ENCODE peak calls at places on chromosome 4, in nine cellular contexts. T is activated B cell treated with CpG ODN at 0.5 μM for 24 hours; G is CD4-positive, alpha-beta T cell; Z is upper lobe of left lung; F is mesothelial cell of epicardium; V is Calu3; B is tibial nerve; K is AG10803; S is omental fat pad. A is an unnamed sample.

GRCh38 chr4:184538023-184538599 is 63.8 kb upstream of the IRF2 start:
- DNase-seq in T (peak; percentile 54), S (peak; percentile 68), B (peak; percentile 85), Z (no peak), K (peak; percentile 88), G (peak; percentile 41), V (peak; percentile 70), F (peak; percentile 41), A (no peak)

GRCh38 chr4:104989363-104989762 is 157.3 kb upstream of the TET2 start:
- DNase-seq in T (no peak), Z (no peak), S (no peak), K (no peak), G (no peak), B (no peak), F (no peak), V (no peak), A (no peak)

GRCh38 chr4:77931452-77932135 is 69.0 kb downstream of the MRPL1 start:
- DNase-seq in T (no peak), Z (no peak), G (no peak), K (peak; percentile 55), B (no peak), S (no peak), V (no peak), F (no peak), A (no peak)

GRCh38 chr4:177448850-177449249 is 6.6 kb upstream of the AGA start:
- DNase-seq in B (no peak), Z (no peak), F (no peak), S (no peak), G (no peak), V (no peak), K (peak; percentile 86), T (no peak), A (no peak)

GRCh38 chr4:111263836-111264235 is 641.0 kb upstream of the PITX2 start:
- DNase-seq in S (no peak), T (no peak), B (no peak), G (no peak), V (no peak), Z (no peak), F (no peak), K (no peak), A (no peak)

GRCh38 chr4:182143086-182143821 is 99.9 kb upstream of the TENM3 start:
- DNase-seq in F (no peak), K (peak; percentile 44), Z (no peak), T (no peak), G (no peak), S (no peak), V (no peak), B (no peak), A (no peak)

GRCh38 chr4:31417051-31417450 is 696.9 kb downstream of the PCDH7 start:
- DNase-seq in F (no peak), B (no peak), Z (no peak), V (no peak), G (no peak), K (no peak), S (no peak), T (no peak), A (no peak)

GRCh38 chr4:78543424-78544238 is 7.9 kb upstream of the ANXA3 start:
- DNase-seq in B (no peak), S (no peak), Z (no peak), G (no peak), T (no peak), V (no peak), K (no peak), F (no peak), A (no peak)

GRCh38 chr4:176230827-176231226 is 35.4 kb upstream of the SPATA4 start:
- DNase-seq in T (no peak), G (no peak), V (no peak), F (no peak), S (no peak), B (no peak), K (no peak), Z (no peak), A (no peak)

GRCh38 chr4:176223561-176223960 is 28.2 kb upstream of the SPATA4 start:
- DNase-seq in V (no peak), T (no peak), G (no peak), B (no peak), F (no peak), K (no peak), S (no peak), Z (no peak), A (no peak)

GRCh38 chr4:176222149-176222548 is 26.8 kb upstream of the SPATA4 start:
- DNase-seq in B (no peak), V (no peak), K (no peak), F (no peak), G (no peak), S (no peak), Z (no peak), T (no peak), A (no peak)

GRCh38 chr4:176229645-176230044 is 34.3 kb upstream of the SPATA4 start:
- DNase-seq in Z (no peak), K (no peak), S (no peak), B (no peak), T (no peak), V (no peak), G (no peak), F (no peak), A (no peak)

DNA sequence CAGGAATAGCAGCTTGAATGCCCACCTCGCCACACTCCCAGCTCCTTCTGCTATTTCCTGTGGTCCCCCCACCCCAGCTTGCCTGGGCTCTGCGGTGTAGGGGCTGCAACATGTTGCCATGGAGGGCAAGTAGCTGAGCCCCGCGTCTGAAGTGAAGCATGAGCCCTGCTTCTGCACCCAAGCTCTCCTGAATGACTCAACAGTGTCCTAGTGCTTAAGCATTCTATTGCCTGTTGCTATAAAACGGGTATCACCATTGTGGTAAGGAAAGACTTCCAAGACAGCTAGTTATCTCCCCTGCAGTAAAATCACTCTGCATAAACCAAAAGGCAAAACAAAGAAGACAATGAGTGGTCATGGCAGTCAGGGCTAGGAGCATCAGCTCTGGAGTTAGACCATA is 31.4 kb upstream of the SPATA4 start:
- DNase-seq in Z (no peak), V (no peak), K (peak; percentile 6), T (no peak), G (no peak), B (no peak), S (no peak), F (no peak), A (no peak)
- TF ChIP-seq CTCF in Z (no peak), V (no peak), K (no peak), T (no peak), G (no peak), B (no peak), S (no peak), F (no peak), A (no peak)

GRCh38 chr4:48778431-48779094 is 1.5 kb downstream of the FRYL start:
- DNase-seq in V (no peak), F (no peak), B (no peak), Z (no peak), S (no peak), G (no peak), T (no peak), K (peak; percentile 61), A (no peak)

GRCh38 chr4:48780867-48781219 is 764 bp upstream of the FRYL start:
- DNase-seq in B (no peak), Z (no peak), T (no peak), G (peak; percentile 40), S (no peak), F (no peak), V (peak; percentile 10), K (no peak), A (no peak)

GRCh38 chr4:48777739-48778138 is 2.3 kb downstream of the FRYL start:
- DNase-seq in G (no peak), B (no peak), K (no peak), T (no peak), F (no peak), Z (no peak), V (no peak), S (no peak), A (no peak)

GRCh38 chr4:48779998-48780866 is at the start of gene FRYL:
- DNase-seq in T (peak; percentile 86), K (peak; percentile 100), S (peak; percentile 94), B (peak; percentile 99), V (peak; percentile 96), F (peak; percentile 99), G (peak; percentile 97), Z (peak; percentile 100), A (peak; percentile 41)

DNA sequence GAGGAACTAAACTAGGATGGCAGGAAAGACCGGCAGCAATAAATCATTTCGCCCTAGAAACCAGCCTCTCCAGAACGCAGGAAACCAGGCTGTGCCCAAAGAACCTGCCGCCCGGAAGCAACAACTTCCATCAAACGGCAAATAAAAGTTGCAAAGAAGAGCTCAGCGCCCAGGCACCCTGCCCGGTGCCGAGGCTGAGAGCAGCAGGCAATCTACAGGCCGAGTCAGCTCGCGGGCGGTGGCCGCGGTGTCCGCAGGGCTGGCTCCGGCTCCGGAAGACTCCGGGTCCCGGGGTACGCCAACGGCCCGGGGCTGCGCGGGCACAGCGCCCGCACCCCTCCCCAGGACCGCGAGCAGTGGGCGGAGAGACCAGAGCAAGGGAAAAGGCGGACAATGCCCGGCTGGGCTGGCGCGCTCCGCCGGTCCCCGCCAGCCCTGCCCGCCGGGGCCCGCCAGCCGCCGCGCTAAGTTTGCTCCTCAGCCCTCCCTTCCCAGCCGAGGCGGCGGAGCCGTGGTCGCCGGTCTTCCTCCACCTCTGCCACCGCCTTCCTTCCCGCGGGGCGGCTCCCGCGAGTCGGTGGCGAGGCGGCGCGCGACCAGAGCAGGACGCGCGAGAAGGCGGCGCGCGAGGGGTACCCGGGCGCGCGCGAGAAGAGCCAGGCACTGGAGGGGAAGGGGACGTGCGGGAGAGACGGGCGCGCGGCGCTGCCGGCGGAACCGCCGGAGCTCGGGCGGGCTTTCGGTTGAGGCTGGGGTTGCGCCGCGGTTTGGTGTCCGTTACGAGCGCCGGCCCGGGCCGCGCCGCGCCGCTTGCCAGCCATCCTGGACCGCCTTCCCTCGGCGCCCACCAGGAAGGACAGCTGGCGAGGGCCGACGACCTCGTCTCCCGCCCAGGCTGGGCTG is 733 bp downstream of the FRYL start:
- DNase-seq in V (peak; percentile 52), S (no peak), T (peak; percentile 70), G (peak; percentile 61), B (peak; percentile 23), F (peak; percentile 47), Z (peak; percentile 94), K (peak; percentile 56), A (no peak)
- TF ChIP-seq CTCF in V (no peak), S (no peak), T (no peak), G (no peak), B (no peak), F (no peak), Z (no peak), K (no peak), A (peak; percentile 8)

GRCh38 chr4:37546586-37546985 is 139.6 kb downstream of the RELL1 start:
- DNase-seq in B (no peak), T (no peak), K (no peak), S (no peak), Z (peak; percentile 50), V (no peak), G (no peak), F (no peak), A (no peak)

DNA sequence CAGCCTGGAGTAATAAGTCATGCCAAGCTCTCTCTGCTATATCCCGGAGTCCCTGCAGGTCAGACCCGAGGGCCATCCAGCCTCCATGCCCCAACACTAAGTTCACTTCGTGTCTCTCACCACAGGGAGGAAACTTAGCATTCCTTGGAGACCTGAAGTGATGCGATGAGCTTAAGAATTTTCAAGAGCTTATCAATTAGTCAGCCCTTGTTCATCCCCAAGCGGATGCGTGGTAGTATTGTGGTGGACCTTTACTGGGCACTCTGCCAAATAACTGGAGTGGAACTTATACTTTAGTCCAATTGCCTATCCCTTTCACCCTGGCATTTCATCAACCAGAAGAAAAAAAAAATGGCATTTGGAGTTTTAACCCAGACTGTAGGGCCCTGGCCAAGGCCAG is 137.2 kb downstream of the RELL1 start:
- DNase-seq in T (no peak), S (no peak), G (no peak), K (peak; percentile 39), V (peak; percentile 38), B (no peak), F (no peak), Z (no peak), A (no peak)
- TF ChIP-seq CTCF in T (no peak), S (no peak), G (no peak), K (no peak), V (no peak), B (no peak), F (no peak), Z (no peak), A (no peak)

DNA sequence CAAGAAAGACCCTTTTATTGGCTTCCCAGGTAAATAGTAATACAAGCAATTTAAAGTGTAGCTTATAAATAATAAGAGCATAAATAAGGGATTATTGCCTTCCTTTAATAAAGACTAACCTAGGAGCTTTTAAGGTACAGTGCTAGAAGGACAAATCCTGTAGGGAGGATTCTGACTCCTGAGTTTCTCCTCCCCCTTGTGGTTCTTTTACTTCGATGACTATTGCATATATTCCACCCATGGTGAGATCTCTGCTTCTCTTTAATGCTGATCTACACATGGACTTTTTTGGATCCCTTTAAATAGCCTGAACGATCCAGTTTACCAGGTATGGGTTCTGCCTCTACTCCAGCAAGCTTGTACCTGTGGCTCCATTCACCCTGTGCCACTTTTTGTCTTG is 2.5 kb downstream of the GALNT7 start:
- DNase-seq in K (no peak), V (no peak), B (no peak), Z (no peak), S (no peak), T (no peak), G (no peak), F (no peak), A (no peak)
- TF ChIP-seq CTCF in K (peak; percentile 46), V (no peak), B (no peak), Z (no peak), S (no peak), T (no peak), G (no peak), F (no peak), A (no peak)